ENCODE peak calls at places on chromosomes 6 and 20, in five cellular contexts. L is Peyer's patch, Z is breast epithelium, U is A549, H is testis. A is an unnamed sample.

GRCh38 chr20:46703435-46703834 is 6.0 kb upstream of the SLC2A10 start:
- DNase-seq in Z (no peak), U (no peak), L (no peak), H (no peak), A (no peak)

GRCh38 chr6:17583811-17584210 is 16.3 kb upstream of the FAM8A1 start:
- DNase-seq in H (no peak), Z (no peak), U (no peak), L (no peak), A (no peak)

GRCh38 chr6:110654096-110654820 is 161.0 kb downstream of the CDK19 start:
- DNase-seq in U (peak; percentile 4), L (no peak), H (no peak), Z (no peak), A (no peak)

GRCh38 chr6:1916334-1916985 is 306.7 kb downstream of the FOXC1 start:
- DNase-seq in Z (no peak), L (no peak), H (no peak), U (no peak), A (no peak)

GRCh38 chr6:11814116-11814515 is 35.5 kb upstream of the ADTRP start:
- DNase-seq in U (no peak), L (peak; percentile 50), H (no peak), Z (no peak), A (no peak)

GRCh38 chr20:60365063-60365640 is 406.9 kb downstream of the CDH26 start:
- DNase-seq in L (no peak), Z (no peak), U (no peak), H (peak; percentile 20), A (no peak)

GRCh38 chr20:41497186-41497895 is 120.8 kb downstream of the CHD6 start:
- DNase-seq in H (no peak), Z (no peak), L (no peak), U (no peak), A (no peak)

GRCh38 chr6:36610041-36610440 is 15.9 kb downstream of the SRSF3 start:
- DNase-seq in L (no peak), H (no peak), U (no peak), Z (no peak), A (no peak)

DNA sequence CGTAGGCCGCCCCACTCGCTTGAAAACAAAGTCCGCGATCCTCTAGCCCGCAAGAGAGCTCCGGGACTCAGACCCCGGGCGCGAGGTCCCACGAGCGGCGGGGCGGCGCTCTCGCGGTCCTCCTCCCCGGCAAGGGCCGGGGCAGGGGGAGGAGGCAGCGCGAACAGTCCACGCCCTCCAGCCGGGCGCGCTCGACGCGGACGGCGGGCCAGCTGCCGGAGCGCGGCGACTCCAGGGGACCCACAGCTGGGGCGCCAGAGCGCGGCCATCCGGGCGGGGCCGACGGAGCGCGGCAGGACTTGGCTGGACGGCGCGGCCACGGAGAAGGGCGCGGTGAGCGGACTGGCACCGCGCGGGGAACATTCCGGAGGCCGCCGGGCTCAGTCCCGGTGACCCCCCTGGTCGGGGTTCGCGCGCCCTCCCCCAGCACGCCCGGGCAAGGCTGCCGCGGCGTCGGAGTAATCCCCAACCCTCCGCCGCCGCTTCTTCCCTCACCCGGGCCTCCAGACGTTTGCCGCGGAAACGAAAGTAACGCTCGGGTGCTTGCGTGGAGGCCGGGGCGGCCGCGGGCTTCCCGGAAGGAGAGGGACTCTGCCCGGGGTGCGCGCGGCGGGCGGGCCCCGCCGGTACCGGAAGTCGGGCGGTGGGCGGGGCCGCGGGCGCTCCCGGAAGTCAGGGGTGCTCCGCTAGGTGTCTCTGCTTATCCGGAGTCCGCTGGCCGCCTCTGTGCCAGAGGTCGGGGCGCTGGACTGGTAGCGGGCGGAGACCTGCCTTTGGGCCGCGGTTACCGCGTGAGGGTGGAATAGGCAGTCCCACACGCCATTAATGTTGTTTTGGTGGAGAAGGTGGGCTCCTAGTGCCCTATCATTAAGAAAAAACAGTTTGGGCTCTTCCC is at the start of gene RIPK1:
- DNase-seq in U (peak; percentile 83), L (peak; percentile 98), H (peak; percentile 95), Z (peak; percentile 90), A (peak; percentile 94)
- TF ChIP-seq POLR2A in U (peak; percentile 83), L (peak; percentile 87), H (no peak), Z (peak; percentile 75), A (peak; percentile 92)

GRCh38 chr6:107803957-107804356 is 20.2 kb downstream of the SCML4 start:
- DNase-seq in U (no peak), L (no peak), Z (no peak), H (no peak), A (no peak)

GRCh38 chr6:107794771-107795170 is 29.3 kb downstream of the SCML4 start:
- DNase-seq in Z (no peak), H (no peak), L (no peak), U (no peak), A (no peak)

GRCh38 chr6:107801195-107801594 is 22.9 kb downstream of the SCML4 start:
- DNase-seq in L (no peak), Z (no peak), U (no peak), H (no peak), A (no peak)

GRCh38 chr6:107805504-107805903 is 18.6 kb downstream of the SCML4 start:
- DNase-seq in Z (no peak), U (no peak), L (no peak), H (no peak), A (no peak)

GRCh38 chr6:107800564-107801164 is 23.4 kb downstream of the SCML4 start:
- DNase-seq in U (no peak), L (no peak), H (no peak), Z (no peak), A (no peak)
- TF ChIP-seq CTCF in U (no peak), L (no peak), H (no peak), Z (no peak), A (no peak)

DNA sequence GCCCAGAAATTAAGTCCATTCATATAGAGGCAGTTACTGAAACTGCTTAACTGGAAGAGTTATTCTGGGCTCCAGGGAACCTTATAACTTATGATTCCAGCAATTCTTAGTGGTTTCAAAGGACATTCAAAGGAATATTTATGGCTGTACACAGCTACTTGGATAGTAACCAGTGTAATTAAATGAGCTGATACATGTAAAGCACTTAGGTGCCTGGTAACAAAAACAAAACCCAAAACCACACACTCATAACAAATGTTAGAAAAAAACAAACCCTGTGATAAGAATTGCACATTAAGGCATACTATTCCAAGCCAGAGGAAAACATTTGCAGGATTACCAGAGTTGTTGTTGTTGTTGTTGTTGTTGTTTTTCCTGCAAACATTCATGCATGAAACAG is 51.5 kb downstream of the STK4 start:
- DNase-seq in H (no peak), U (no peak), Z (no peak), L (no peak), A (no peak)
- H3K4me1 ChIP-seq in H (peaks cover 24% of the 10 kb centered on the region), U (peaks cover 6% of the 10 kb centered on the region), Z (no peaks in the 10 kb centered on the region), L (no peaks in the 10 kb centered on the region), A (peaks cover 15% of the 10 kb centered on the region)

GRCh38 chr20:19934792-19935491 is 82.2 kb upstream of the NAA20 start:
- DNase-seq in Z (peak; percentile 91), L (peak; percentile 77), U (peak; percentile 51), H (peak; percentile 41), A (peak; percentile 64)

GRCh38 chr20:19937651-19938420 is 79.3 kb upstream of the NAA20 start:
- DNase-seq in Z (no peak), H (no peak), U (no peak), L (no peak), A (no peak)

GRCh38 chr20:19938421-19938787 is 78.8 kb upstream of the NAA20 start:
- DNase-seq in L (no peak), H (no peak), Z (no peak), U (no peak), A (no peak)

GRCh38 chr20:19935842-19936241 is 81.3 kb upstream of the NAA20 start:
- DNase-seq in U (no peak), L (no peak), H (no peak), Z (peak; percentile 83), A (no peak)

GRCh38 chr20:19936801-19937583 is 80.2 kb upstream of the NAA20 start:
- DNase-seq in U (no peak), H (no peak), L (no peak), Z (no peak), A (no peak)
- TF ChIP-seq POLR2A in U (no peak), H (no peak), L (no peak), Z (no peak), A (no peak)

DNA sequence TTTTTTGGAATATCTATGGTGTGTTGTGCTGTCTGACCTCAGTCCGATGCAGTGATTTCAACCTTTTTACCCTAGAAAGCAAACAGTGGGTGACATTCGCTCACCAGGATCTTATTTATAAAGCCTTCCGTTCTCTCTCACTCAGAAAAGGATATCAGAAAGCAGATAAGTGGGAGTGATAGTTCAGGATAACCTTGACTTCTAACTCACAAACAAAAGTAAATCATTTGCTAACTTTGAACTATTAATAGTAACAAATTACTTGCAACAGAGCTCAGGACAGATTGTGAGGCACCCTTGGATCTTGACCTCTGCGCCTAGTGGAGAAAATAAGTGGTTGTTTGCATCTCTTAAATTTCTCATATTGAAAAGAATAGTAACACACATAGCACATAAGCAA is 637.1 kb upstream of the CITED2 start:
- DNase-seq in U (no peak), H (no peak), L (no peak), Z (no peak), A (no peak)
- TF ChIP-seq CTCF in U (no peak), H (no peak), L (no peak), Z (no peak), A (no peak)

A was measured in uterus.